ENCODE peak calls at places on chromosomes 7 and 10, in six cellular contexts. Y is ACHN; D is lung; F is IMR-90; O is naive thymus-derived CD4-positive, alpha-beta T cell; T is amniotic stem cell. A is an unnamed sample.

GRCh38 chr10:119299531-119299930 is 92.2 kb downstream of the GRK5 start:
- DNase-seq in Y (no peak), D (no peak), F (no peak), O (no peak), T (no peak), A (no peak)

GRCh38 chr10:64555609-64556008 is 1034.4 kb downstream of the REEP3 start:
- DNase-seq in Y (no peak), D (no peak), F (no peak), O (no peak), T (no peak), A (no peak)

GRCh38 chr7:157309990-157310668 is 26.7 kb upstream of the DNAJB6 start:
- DNase-seq in Y (peak), D (no peak), F (peak), O (no peak), T (peak), A (no peak)

GRCh38 chr10:16967866-16968721 is 150.9 kb upstream of the RSU1 start:
- DNase-seq in Y (peak), D (no peak), F (peak), O (no peak), T (peak), A (no peak)

GRCh38 chr7:114760477-114760876 is 161.4 kb upstream of the MDFIC start:
- DNase-seq in Y (no peak), D (no peak), F (no peak), O (no peak), T (no peak), A (no peak)

GRCh38 chr7:2100278-2101205 is 132.2 kb downstream of the MAD1L1 start:
- DNase-seq in Y (peak), D (no peak), F (no peak), O (peak), T (no peak), A (no peak)

GRCh38 chr7:43198599-43199090 is 86.2 kb downstream of the HECW1 start:
- DNase-seq in Y (no peak), D (no peak), F (no peak), O (no peak), T (no peak), A (no peak)

GRCh38 chr10:52940921-52941320 is 168.3 kb upstream of the MBL2 start:
- DNase-seq in Y (no peak), D (no peak), F (no peak), O (no peak), T (no peak), A (no peak)

GRCh38 chr7:41967156-41967555 is 264.3 kb upstream of the INHBA start:
- DNase-seq in Y (no peak), D (no peak), F (peak), O (no peak), T (peak), A (no peak)

GRCh38 chr10:121811386-121811785 is 116.4 kb downstream of the ATE1 start:
- DNase-seq in Y (no peak), D (no peak), F (no peak), O (no peak), T (no peak), A (no peak)

GRCh38 chr7:92415225-92415624 is 32.1 kb upstream of the GATAD1 start:
- DNase-seq in Y (no peak), D (no peak), F (peak), O (no peak), T (no peak), A (no peak)

A was measured in brain pericyte.